ENCODE peak calls at places on chromosome 7, in seven cellular contexts. R is activated CD8-positive, alpha-beta memory T cell treated with anti-CD3 and anti-CD28 coated beads for 48 hours; W is left cardiac atrium; E is RPMI8226; G is Daoy; V is IMR-90; B is ELR. S is an unnamed sample.

GRCh38 chr7:157498690-157499089 is 161.9 kb downstream of the DNAJB6 start:
- DNase-seq in B (no peak), W (no peak), G (peak), V (no peak), E (no peak), R (no peak), S (no peak)

GRCh38 chr7:80127412-80128150 is 7.0 kb upstream of the GNAI1 start:
- DNase-seq in G (no peak), B (no peak), V (no peak), E (peak), W (no peak), R (no peak), S (no peak)

GRCh38 chr7:77519672-77520071 is 17.4 kb upstream of the PTPN12 start:
- DNase-seq in B (no peak), E (no peak), V (no peak), G (no peak), R (no peak), W (no peak), S (no peak)

GRCh38 chr7:83947260-83947659 is 247.3 kb downstream of the SEMA3A start:
- DNase-seq in G (peak), E (peak), W (no peak), R (no peak), V (no peak), B (peak), S (no peak)

GRCh38 chr7:117479480-117480224 is at the start of gene CFTR:
- DNase-seq in G (peak), B (no peak), E (no peak), W (peak), V (no peak), R (no peak), S (peak)

GRCh38 chr7:66315192-66315591 is 110.1 kb downstream of the TPST1 start:
- DNase-seq in V (no peak), B (no peak), W (no peak), R (no peak), G (no peak), E (peak), S (no peak)

GRCh38 chr7:151824285-151824950 is 52.5 kb downstream of the PRKAG2 start:
- DNase-seq in W (no peak), G (no peak), E (no peak), R (no peak), V (no peak), B (no peak), S (no peak)

GRCh38 chr7:119196183-119196582 is 971.7 kb downstream of the ANKRD7 start:
- DNase-seq in R (no peak), E (no peak), B (no peak), W (no peak), G (no peak), V (no peak), S (no peak)